ENCODE peak calls at places on chromosomes 6 and 20, in six cellular contexts. M is gastrocnemius medialis, F is transverse colon, J is A549, O is heart left ventricle, H is body of pancreas. S is an unnamed sample.

GRCh38 chr6:91081452-91082067 is 494.7 kb upstream of the MAP3K7 start:
- DNase-seq in M (no peak), F (no peak), J (peak), O (no peak), H (no peak), S (peak)

GRCh38 chr6:15036690-15037245 is 209.1 kb upstream of the JARID2 start:
- DNase-seq in M (peak), F (peak), J (no peak), O (peak), H (peak), S (peak)

GRCh38 chr6:24428615-24429014 is 25.9 kb downstream of the MRS2 start:
- DNase-seq in M (no peak), F (no peak), J (peak), O (no peak), H (no peak), S (peak)

GRCh38 chr6:134446228-134446848 is 128.4 kb upstream of the SGK1 start:
- DNase-seq in M (no peak), F (no peak), J (no peak), O (no peak), H (peak), S (peak)

GRCh38 chr6:90274481-90275030 is 22.1 kb downstream of the BACH2 start:
- DNase-seq in M (no peak), F (peak), J (no peak), O (no peak), H (peak), S (no peak)

GRCh38 chr6:129329677-129330076 is 380.3 kb downstream of the ARHGAP18 start:
- DNase-seq in M (no peak), F (no peak), J (no peak), O (no peak), H (no peak), S (no peak)

GRCh38 chr6:159204605-159205004 is 35.4 kb downstream of the FNDC1 start:
- DNase-seq in M (no peak), F (no peak), J (no peak), O (no peak), H (no peak), S (no peak)

GRCh38 chr20:50347568-50347981 is 156.9 kb downstream of the CEBPB start:
- DNase-seq in M (no peak), F (no peak), J (no peak), O (no peak), H (peak), S (no peak)

GRCh38 chr6:96246563-96246962 is 230.8 kb downstream of the FUT9 start:
- DNase-seq in M (no peak), F (no peak), J (no peak), O (no peak), H (no peak), S (no peak)

GRCh38 chr6:94269256-94269655 is 849.9 kb upstream of the EPHA7 start:
- DNase-seq in M (no peak), F (no peak), J (no peak), O (no peak), H (no peak), S (no peak)

GRCh38 chr6:93849857-93850256 is 430.5 kb upstream of the EPHA7 start:
- DNase-seq in M (no peak), F (no peak), J (no peak), O (no peak), H (no peak), S (no peak)

GRCh38 chr6:166998256-166999144 is 697 bp upstream of the CEP43 start:
- DNase-seq in M (no peak), F (peak), J (peak), O (peak), H (peak), S (peak)

GRCh38 chr6:113936093-113936934 is 34.6 kb downstream of the HDAC2 start:
- DNase-seq in M (no peak), F (no peak), J (peak), O (no peak), H (peak), S (peak)

GRCh38 chr6:168221000-168221399 is 98.6 kb downstream of the DACT2 start:
- DNase-seq in M (no peak), F (no peak), J (no peak), O (no peak), H (no peak), S (no peak)

GRCh38 chr6:166430269-166430668 is 47.5 kb upstream of the MPC1 start:
- DNase-seq in M (no peak), F (no peak), J (no peak), O (no peak), H (no peak), S (no peak)

GRCh38 chr20:1005452-1006027 is 3.4 kb upstream of the RSPO4 start:
- DNase-seq in M (no peak), F (peak), J (peak), O (no peak), H (peak), S (peak)

GRCh38 chr6:2973656-2974055 is 2.3 kb upstream of the SERPINB6 start:
- DNase-seq in M (no peak), F (no peak), J (no peak), O (no peak), H (no peak), S (no peak)

GRCh38 chr6:130148181-130148580 is 74.6 kb downstream of the SAMD3 start:
- DNase-seq in M (no peak), F (no peak), J (peak), O (no peak), H (no peak), S (peak)

GRCh38 chr20:14764511-14765369 is 427.3 kb upstream of the FLRT3 start:
- DNase-seq in M (no peak), F (peak), J (no peak), O (no peak), H (peak), S (no peak)

GRCh38 chr20:23086056-23086551 is at the start of gene CD93:
- DNase-seq in M (no peak), F (no peak), J (no peak), O (peak), H (peak), S (peak)

GRCh38 chr20:50126662-50127061 is 13.7 kb upstream of the UBE2V1 start:
- DNase-seq in M (peak), F (peak), J (peak), O (no peak), H (peak), S (no peak)

GRCh38 chr6:136014454-136015421 is 163.2 kb downstream of the PDE7B start:
- DNase-seq in M (no peak), F (no peak), J (peak), O (peak), H (peak), S (no peak)

GRCh38 chr6:137044366-137045220 is at the start of gene IL20RA:
- DNase-seq in M (no peak), F (peak), J (no peak), O (peak), H (peak), S (peak)

GRCh38 chr20:50624351-50625016 is 66.9 kb downstream of the RIPOR3 start:
- DNase-seq in M (no peak), F (no peak), J (peak), O (no peak), H (peak), S (no peak)

GRCh38 chr6:17130786-17131185 is 28.9 kb downstream of the STMND1 start:
- DNase-seq in M (no peak), F (no peak), J (no peak), O (no peak), H (no peak), S (no peak)

GRCh38 chr6:80004199-80005072 is at the start of gene TTK:
- DNase-seq in M (peak), F (peak), J (peak), O (peak), H (peak), S (peak)

GRCh38 chr6:33008944-33009861 is at the start of gene HLA-DOA:
- DNase-seq in M (no peak), F (no peak), J (peak), O (no peak), H (peak), S (no peak)
- TF ChIP-seq POLR2A in M (no peak), F (peak), J (no peak), O (no peak), H (no peak), S (no peak)

DNA sequence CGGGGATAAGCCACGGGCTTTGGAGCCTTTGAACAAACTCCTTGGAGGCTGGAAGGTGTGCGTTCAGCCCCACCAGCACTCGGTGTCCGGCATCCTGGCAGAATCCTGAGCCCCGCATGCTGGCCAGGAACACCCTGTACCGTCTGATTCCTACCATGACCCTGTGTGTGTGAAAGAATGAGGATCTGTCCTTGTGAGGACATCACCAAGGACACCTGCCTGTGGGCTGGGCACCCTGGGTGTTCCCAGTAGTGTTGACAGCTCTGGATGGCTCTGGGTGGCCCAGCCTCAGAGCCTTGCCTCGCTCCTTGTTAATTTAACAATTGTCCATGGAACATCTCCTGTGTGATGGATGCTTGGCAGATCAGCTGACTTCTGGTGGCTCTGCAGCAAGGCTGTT is 234.3 kb downstream of the QKI start:
- DNase-seq in M (no peak), F (no peak), J (no peak), O (no peak), H (no peak), S (no peak)
- TF ChIP-seq POLR2A in M (no peak), F (no peak), J (no peak), O (no peak), H (no peak), S (no peak)

DNA sequence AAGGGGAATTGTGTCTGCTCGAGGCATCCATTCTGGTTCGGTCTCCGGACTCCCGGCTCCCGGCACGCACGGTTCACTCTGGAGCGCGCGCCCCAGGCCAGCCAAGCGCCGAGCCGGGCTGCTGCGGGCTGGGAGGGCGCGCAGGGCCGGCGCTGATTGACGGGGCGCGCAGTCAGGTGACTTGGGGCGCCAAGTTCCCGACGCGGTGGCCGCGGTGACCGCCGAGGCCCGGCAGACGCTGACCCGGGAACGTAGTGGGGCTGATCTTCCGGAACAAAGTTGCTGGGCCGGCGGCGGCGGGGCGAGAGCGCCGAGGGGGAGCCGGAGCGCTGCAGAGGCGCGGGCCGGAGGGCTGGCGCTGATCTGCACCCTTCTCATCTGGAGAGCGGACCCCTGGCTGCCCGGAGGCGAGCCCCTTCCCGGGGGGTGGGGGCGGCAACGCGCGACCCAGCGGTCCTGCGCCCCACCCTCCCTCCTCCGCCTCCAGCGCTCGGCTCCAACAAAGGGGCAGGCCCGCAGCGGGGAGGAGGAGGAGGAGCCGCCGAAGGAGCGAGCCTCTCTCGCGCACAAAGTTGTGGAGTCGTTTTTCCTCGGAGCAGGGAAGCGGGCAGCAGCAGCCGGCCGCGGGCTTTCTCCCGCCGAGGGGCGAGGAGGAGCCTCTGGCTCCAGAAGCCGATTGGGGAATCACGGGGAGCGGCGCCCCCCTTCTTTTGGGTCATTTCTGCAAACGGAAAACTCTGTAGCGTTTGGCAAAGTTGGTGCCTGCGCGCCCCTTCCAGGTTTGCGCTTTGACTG is at the start of gene UTRN:
- DNase-seq in M (peak), F (peak), J (peak), O (peak), H (peak), S (peak)
- TF ChIP-seq POLR2A in M (peak), F (peak), J (no peak), O (peak), H (peak), S (no peak)

GRCh38 chr6:7138111-7138510 is 30.4 kb downstream of the RREB1 start:
- DNase-seq in M (no peak), F (no peak), J (no peak), O (no peak), H (no peak), S (peak)

GRCh38 chr6:7136859-7137334 is 29.1 kb downstream of the RREB1 start:
- DNase-seq in M (no peak), F (peak), J (no peak), O (no peak), H (no peak), S (no peak)

GRCh38 chr6:7135755-7136154 is 28.0 kb downstream of the RREB1 start:
- DNase-seq in M (no peak), F (no peak), J (no peak), O (no peak), H (no peak), S (no peak)

GRCh38 chr6:7138921-7139358 is 31.2 kb downstream of the RREB1 start:
- DNase-seq in M (no peak), F (peak), J (peak), O (no peak), H (peak), S (peak)

DNA sequence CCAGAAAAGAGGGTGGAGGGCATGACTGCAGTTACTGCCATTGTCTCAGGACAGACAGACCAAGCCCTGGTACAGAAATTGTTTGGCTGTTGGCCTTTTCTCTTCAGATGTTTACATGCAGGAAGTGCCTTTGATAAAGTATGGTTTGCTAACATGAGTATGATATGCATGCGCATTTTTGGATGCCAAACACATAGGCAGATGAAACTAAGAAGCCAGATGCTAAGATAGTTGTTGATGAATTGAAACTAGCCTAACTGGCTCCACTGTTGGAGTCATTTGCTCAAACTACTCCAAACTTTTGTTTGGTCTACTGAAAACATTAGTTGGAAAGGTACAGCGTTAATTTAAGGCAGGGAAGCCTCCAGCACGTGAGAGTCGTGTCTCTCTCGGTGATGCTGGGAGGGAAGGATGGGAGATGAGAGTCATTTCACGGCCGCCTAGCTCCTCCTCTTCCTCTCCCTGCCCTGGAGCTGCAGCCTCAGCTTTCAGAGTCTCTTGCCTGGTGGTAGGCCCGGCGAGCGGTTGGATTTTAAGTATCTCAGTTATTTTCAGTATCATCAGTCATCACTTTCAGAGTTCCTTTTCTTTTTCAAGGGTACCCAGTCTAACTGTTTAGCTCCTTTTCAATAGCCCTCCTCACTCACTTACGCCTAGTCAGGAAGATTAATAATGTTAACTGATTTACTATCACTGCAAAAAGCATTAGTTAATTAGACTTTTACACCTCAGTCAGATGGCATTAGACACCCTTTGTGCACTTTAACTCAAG is 29.8 kb downstream of the RREB1 start:
- DNase-seq in M (peak), F (peak), J (peak), O (peak), H (peak), S (peak)
- TF ChIP-seq POLR2A in M (peak), F (peak), J (no peak), O (no peak), H (no peak), S (peak)

DNA sequence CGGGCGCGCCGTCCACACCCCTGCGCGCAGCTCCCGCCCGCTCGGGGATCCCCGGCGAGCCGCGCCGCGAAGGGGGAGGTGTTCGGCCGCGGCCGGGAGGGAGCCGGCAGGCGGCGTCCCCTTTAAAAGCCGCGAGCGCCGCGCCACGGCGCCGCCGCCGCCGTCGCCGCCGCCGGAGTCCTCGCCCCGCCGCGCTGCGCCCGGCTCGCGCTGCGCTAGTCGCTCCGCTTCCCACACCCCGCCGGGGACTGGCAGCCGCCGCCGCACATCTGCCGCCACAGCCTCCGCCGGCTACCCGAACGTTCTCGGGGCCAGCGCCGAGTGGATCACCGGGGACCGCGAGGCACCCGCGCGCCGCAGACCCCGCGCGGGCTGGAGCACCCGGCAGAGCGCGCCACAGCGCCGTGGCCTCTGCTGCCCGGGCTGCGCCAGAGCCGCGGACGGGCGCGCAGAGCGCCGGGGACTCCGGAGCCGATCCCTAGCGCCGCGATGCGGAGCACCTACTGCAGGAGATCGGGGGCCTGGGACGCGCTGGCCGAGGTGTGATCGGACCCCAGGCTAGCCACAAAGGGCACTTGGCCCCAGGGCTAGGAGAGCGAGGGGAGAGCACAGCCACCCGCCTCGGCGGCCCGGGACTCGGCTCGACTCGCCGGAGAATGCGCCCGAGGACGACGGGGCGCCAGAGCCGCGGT is at the start of gene BMP2:
- DNase-seq in M (no peak), F (peak), J (peak), O (peak), H (peak), S (peak)
- TF ChIP-seq POLR2A in M (peak), F (no peak), J (no peak), O (no peak), H (peak), S (no peak)

DNA sequence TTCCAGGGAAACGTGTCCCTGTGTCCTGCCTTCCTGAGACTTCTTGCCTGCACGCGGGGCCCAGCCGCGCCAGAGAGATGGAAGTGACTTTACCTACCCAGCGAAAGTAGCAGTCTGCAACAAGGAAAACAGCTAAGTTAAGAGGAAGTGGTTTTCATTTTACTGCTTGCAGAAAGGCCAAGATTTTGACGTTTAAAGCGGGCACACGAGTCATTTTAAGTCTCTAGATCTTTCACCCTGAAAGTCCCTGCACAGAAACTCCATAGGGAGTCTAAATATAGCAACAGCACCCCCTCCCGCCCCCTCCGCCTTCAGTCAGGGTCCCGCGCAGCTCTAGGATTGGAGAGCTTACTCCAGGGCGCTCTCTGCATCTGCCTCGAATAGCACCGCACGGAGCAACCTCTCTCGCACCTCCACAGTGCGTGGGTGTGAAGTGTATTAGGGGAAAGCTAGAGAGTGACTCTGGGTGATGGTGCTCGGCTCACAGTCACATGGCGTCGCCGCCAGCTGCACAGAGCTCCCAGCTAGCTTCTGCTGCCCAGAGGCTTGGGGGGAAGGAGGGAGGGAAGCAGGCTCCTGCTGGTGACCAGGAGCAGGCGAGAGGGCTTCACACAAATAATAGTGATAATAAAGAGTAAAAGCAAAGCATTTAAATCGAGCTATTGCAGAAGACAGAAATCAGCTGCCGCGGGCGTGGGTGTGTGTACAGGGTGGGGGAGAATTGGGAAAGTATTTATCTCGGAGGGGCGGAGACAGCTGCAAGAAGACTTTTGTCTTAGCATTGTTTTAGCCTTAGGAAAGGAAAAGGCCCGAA is 1.8 kb upstream of the KCNQ5 start:
- DNase-seq in M (no peak), F (peak), J (no peak), O (peak), H (peak), S (peak)
- TF ChIP-seq POLR2A in M (peak), F (no peak), J (no peak), O (no peak), H (no peak), S (no peak)

DNA sequence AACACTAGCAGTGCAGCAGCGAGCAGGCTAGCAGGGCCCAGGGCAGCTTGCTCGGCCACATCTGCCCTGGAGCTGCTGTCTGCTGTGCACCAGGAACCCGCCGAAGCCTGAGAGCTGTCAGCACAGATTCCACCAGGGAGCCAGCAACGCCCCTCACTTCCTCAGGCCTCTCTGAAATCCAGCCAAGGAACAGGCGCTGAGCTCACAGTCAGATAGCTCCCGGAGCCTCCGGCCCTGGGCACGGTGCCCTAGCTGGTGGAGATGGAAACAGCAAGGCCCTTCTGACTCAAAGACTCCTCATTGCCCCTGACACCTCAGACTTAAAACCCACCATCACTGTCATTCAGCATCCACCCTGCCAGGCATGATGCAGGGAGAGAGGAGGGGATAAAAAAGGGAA is 839.4 kb downstream of the MAFB start:
- DNase-seq in M (peak), F (peak), J (no peak), O (peak), H (peak), S (no peak)
- TF ChIP-seq POLR2A in M (no peak), F (no peak), J (no peak), O (no peak), H (no peak), S (no peak)